ENCODE peak calls at places on chromosomes 6 and 20, in five cellular contexts. O, D, I, Q and C are unnamed samples.

GRCh38 chr20:39853050-39853449 is 836.0 kb downstream of the MAFB start:
- DNase-seq in O (no peak), D (no peak), I (no peak), Q (no peak), C (no peak)

GRCh38 chr20:37393196-37393862 is 47.4 kb downstream of the SRC start:
- DNase-seq in O (no peak), D (no peak), I (no peak), Q (peak), C (no peak)

GRCh38 chr6:14658909-14659561 is 541.5 kb downstream of the CD83 start:
- DNase-seq in O (peak), D (peak), I (no peak), Q (no peak), C (no peak)

GRCh38 chr20:22768779-22769178 is 184.4 kb upstream of the FOXA2 start:
- DNase-seq in O (no peak), D (no peak), I (no peak), Q (no peak), C (no peak)

GRCh38 chr6:155154158-155154830 is 109.5 kb upstream of the CLDN20 start:
- DNase-seq in O (peak), D (peak), I (peak), Q (no peak), C (peak)

GRCh38 chr20:835220-836045 is 1.9 kb downstream of the FAM110A start:
- DNase-seq in O (no peak), D (no peak), I (no peak), Q (no peak), C (no peak)

GRCh38 chr6:137866200-137866913 is 702 bp upstream of the TNFAIP3 start:
- DNase-seq in O (no peak), D (peak), I (no peak), Q (peak), C (no peak)

GRCh38 chr6:38460216-38460615 is 179.5 kb downstream of the BTBD9 start:
- DNase-seq in O (no peak), D (peak), I (no peak), Q (no peak), C (no peak)

GRCh38 chr6:128235556-128235955 is 284.8 kb downstream of the PTPRK start:
- DNase-seq in O (no peak), D (peak), I (no peak), Q (no peak), C (no peak)

GRCh38 chr6:6724319-6725119 is 136.0 kb downstream of the LY86 start:
- DNase-seq in O (peak), D (peak), I (no peak), Q (peak), C (no peak)

GRCh38 chr6:42013134-42013516 is 37.2 kb upstream of the TAF8 start:
- DNase-seq in O (no peak), D (peak), I (no peak), Q (no peak), C (no peak)